ENCODE peak calls at places on chromosomes 4 and X, in seven cellular contexts. G is aorta; Y is cardiac fibroblast; C is stomach; J is epithelial cell of proximal tubule; L is NCI-H524 treated with DMSO at 0.1 percent for 48 hours; B is stimulated activated CD8-positive, alpha-beta memory T cell treated with anti-CD3 and anti-CD28 coated beads, Interleukin-15, amount 100 ng/mL, for 48 hours. S is an unnamed sample.

GRCh38 chrX:15073313-15073712 is 196.6 kb downstream of the ASB9 start:
- DNase-seq in G (no peak), Y (no peak), C (no peak), J (no peak), L (no peak), B (no peak), S (no peak)

GRCh38 chr4:34043131-34043530 is 2201.2 kb downstream of the ARAP2 start:
- DNase-seq in G (no peak), Y (peak; percentile 29), C (no peak), J (no peak), L (no peak), B (no peak), S (no peak)

GRCh38 chr4:7763788-7764187 is 175.9 kb downstream of the AFAP1 start:
- DNase-seq in G (peak; percentile 12), Y (no peak), C (no peak), J (no peak), L (no peak), B (no peak), S (no peak)

GRCh38 chr4:7788687-7789425 is 150.8 kb downstream of the AFAP1 start:
- DNase-seq in G (no peak), Y (peak; percentile 27), C (no peak), J (no peak), L (no peak), B (no peak), S (no peak)

GRCh38 chr4:6806924-6807676 is 24.6 kb downstream of the KIAA0232 start:
- DNase-seq in G (no peak), Y (peak; percentile 19), C (no peak), J (no peak), L (no peak), B (no peak), S (no peak)

GRCh38 chr4:29390921-29391320 is 1329.2 kb upstream of the PCDH7 start:
- DNase-seq in G (no peak), Y (no peak), C (no peak), J (no peak), L (no peak), B (no peak), S (no peak)

GRCh38 chrX:111868726-111869638 is 7.0 kb upstream of the TRPC5OS start:
- DNase-seq in G (no peak), Y (peak; percentile 0), C (no peak), J (peak; percentile 3), L (no peak), B (no peak), S (no peak)

GRCh38 chr4:721261-722171 is 15.9 kb downstream of the PCGF3 start:
- DNase-seq in G (no peak), Y (peak; percentile 62), C (no peak), J (no peak), L (no peak), B (no peak), S (peak; percentile 64)

GRCh38 chr4:83771113-83771705 is 235.3 kb downstream of the GPAT3 start:
- DNase-seq in G (no peak), Y (peak; percentile 59), C (peak; percentile 45), J (peak; percentile 13), L (no peak), B (no peak), S (no peak)

GRCh38 chrX:49878128-49878833 is 1.0 kb upstream of the USP27X start:
- DNase-seq in G (peak; percentile 44), Y (peak; percentile 0), C (no peak), J (no peak), L (no peak), B (no peak), S (no peak)

GRCh38 chr4:144948009-144948408 is 150.0 kb downstream of the ANAPC10 start:
- DNase-seq in G (no peak), Y (peak; percentile 14), C (no peak), J (no peak), L (no peak), B (no peak), S (no peak)

GRCh38 chr4:61638600-61638999 is 438.5 kb downstream of the ADGRL3 start:
- DNase-seq in G (no peak), Y (peak; percentile 5), C (no peak), J (no peak), L (no peak), B (no peak), S (no peak)

GRCh38 chrX:150870487-150871340 is 27.8 kb downstream of the CD99L2 start:
- DNase-seq in G (no peak), Y (peak; percentile 52), C (no peak), J (no peak), L (no peak), B (no peak), S (no peak)

GRCh38 chr4:26864904-26865303 is 4.3 kb downstream of the STIM2 start:
- DNase-seq in G (no peak), Y (no peak), C (no peak), J (no peak), L (no peak), B (no peak), S (no peak)

GRCh38 chr4:87819281-87819919 is 13.4 kb upstream of the MEPE start:
- DNase-seq in G (no peak), Y (peak; percentile 37), C (no peak), J (peak; percentile 50), L (no peak), B (no peak), S (no peak)

GRCh38 chr4:156977435-156978160 is 6.0 kb upstream of the PDGFC start:
- DNase-seq in G (no peak), Y (peak; percentile 64), C (no peak), J (no peak), L (no peak), B (no peak), S (no peak)

GRCh38 chr4:8642651-8643321 is 50.2 kb downstream of the CPZ start:
- DNase-seq in G (no peak), Y (no peak), C (no peak), J (no peak), L (no peak), B (no peak), S (no peak)

GRCh38 chrX:40950546-40950945 is 134.7 kb upstream of the USP9X start:
- DNase-seq in G (no peak), Y (no peak), C (no peak), J (no peak), L (no peak), B (no peak), S (no peak)

GRCh38 chr4:161762796-161763195 is 401.0 kb downstream of the FSTL5 start:
- DNase-seq in G (no peak), Y (peak; percentile 40), C (no peak), J (no peak), L (no peak), B (no peak), S (no peak)

GRCh38 chrX:69307736-69308135 is 142.5 kb upstream of the PJA1 start:
- DNase-seq in G (no peak), Y (no peak), C (no peak), J (no peak), L (peak; percentile 25), B (no peak), S (no peak)

GRCh38 chr4:8586671-8587468 is 5.7 kb upstream of the CPZ start:
- DNase-seq in G (no peak), Y (no peak), C (no peak), J (no peak), L (no peak), B (no peak), S (no peak)

GRCh38 chr4:15507679-15508078 is 38.0 kb downstream of the CC2D2A start:
- DNase-seq in G (no peak), Y (no peak), C (no peak), J (no peak), L (no peak), B (no peak), S (no peak)

GRCh38 chr4:137611998-137612700 is 79.9 kb upstream of the PCDH18 start:
- DNase-seq in G (no peak), Y (no peak), C (no peak), J (no peak), L (no peak), B (no peak), S (no peak)

GRCh38 chrX:868248-868647 is 237.7 kb downstream of the SHOX start:
- DNase-seq in G (no peak), Y (no peak), C (no peak), J (no peak), L (no peak), B (no peak), S (no peak)

GRCh38 chrX:123731258-123731986 is 1.4 kb downstream of the THOC2 start:
- DNase-seq in G (no peak), Y (peak; percentile 40), C (no peak), J (no peak), L (peak; percentile 70), B (no peak), S (no peak)

GRCh38 chr4:5782829-5783476 is 72.0 kb downstream of the EVC start:
- DNase-seq in G (no peak), Y (no peak), C (no peak), J (no peak), L (no peak), B (no peak), S (no peak)

GRCh38 chr4:27003602-27004238 is 143.1 kb downstream of the STIM2 start:
- DNase-seq in G (no peak), Y (peak; percentile 36), C (no peak), J (no peak), L (no peak), B (no peak), S (no peak)

GRCh38 chr4:148026022-148026421 is 294.1 kb downstream of the ARHGAP10 start:
- DNase-seq in G (no peak), Y (peak; percentile 26), C (no peak), J (no peak), L (no peak), B (no peak), S (no peak)

GRCh38 chrX:6813836-6814370 is 279.0 kb upstream of the VCX3A start:
- DNase-seq in G (no peak), Y (no peak), C (no peak), J (no peak), L (no peak), B (no peak), S (no peak)

GRCh38 chrX:116379854-116380253 is 56.6 kb upstream of the SLC6A14 start:
- DNase-seq in G (peak; percentile 22), Y (peak; percentile 77), C (no peak), J (no peak), L (no peak), B (no peak), S (no peak)

GRCh38 chr4:72352746-72353145 is 216.3 kb downstream of the ADAMTS3 start:
- DNase-seq in G (no peak), Y (peak; percentile 23), C (no peak), J (no peak), L (no peak), B (no peak), S (no peak)

GRCh38 chr4:54879576-54879975 is 221.8 kb downstream of the KIT start:
- DNase-seq in G (no peak), Y (peak; percentile 57), C (no peak), J (no peak), L (no peak), B (no peak), S (no peak)

GRCh38 chr4:171117457-171117856 is 695.7 kb upstream of the GALNTL6 start:
- DNase-seq in G (no peak), Y (no peak), C (no peak), J (no peak), L (no peak), B (no peak), S (no peak)

GRCh38 chr4:158912390-158913175 is 143.8 kb downstream of the FNIP2 start:
- DNase-seq in G (no peak), Y (no peak), C (no peak), J (no peak), L (no peak), B (no peak), S (no peak)

GRCh38 chr4:139593091-139593564 is 37.1 kb upstream of the SETD7 start:
- DNase-seq in G (no peak), Y (peak; percentile 50), C (no peak), J (no peak), L (no peak), B (no peak), S (no peak)

GRCh38 chrX:17552251-17552650 is 177.3 kb downstream of the NHS start:
- DNase-seq in G (no peak), Y (peak; percentile 48), C (no peak), J (no peak), L (no peak), B (no peak), S (no peak)

GRCh38 chr4:1375051-1375721 is 28.2 kb downstream of the UVSSA start:
- DNase-seq in G (peak; percentile 43), Y (no peak), C (no peak), J (no peak), L (no peak), B (no peak), S (no peak)

S was measured in anterior cingulate cortex.